ENCODE peak calls at places on chromosomes 1 and 21, in four cellular contexts. One of them, this sample, is unnamed.

GRCh38 chr1:11571906-11572616 is 82.2 kb downstream of the FBXO2 start:
- DNase-seq in GF-D8: no peak
- DNase-seq in activated naive CD4-positive, alpha-beta T cell: no peak
- DNase-seq in left cardiac atrium: no peak
- DNase-seq in this sample: no peak

GRCh38 chr1:61642475-61643232 is 82.3 kb downstream of the TM2D1 start:
- DNase-seq in GF-D8: no peak
- DNase-seq in activated naive CD4-positive, alpha-beta T cell: no peak
- DNase-seq in left cardiac atrium: no peak
- DNase-seq in this sample: no peak

GRCh38 chr1:29645586-29645985 is 409.3 kb downstream of the PTPRU start:
- DNase-seq in GF-D8: no peak
- DNase-seq in activated naive CD4-positive, alpha-beta T cell: no peak
- DNase-seq in left cardiac atrium: no peak
- DNase-seq in this sample: no peak

GRCh38 chr1:212125654-212126053 is 90.1 kb downstream of the DTL start:
- DNase-seq in GF-D8: no peak
- DNase-seq in activated naive CD4-positive, alpha-beta T cell: no peak
- DNase-seq in left cardiac atrium: no peak
- DNase-seq in this sample: no peak

GRCh38 chr1:5594056-5594956 is 397.9 kb downstream of the NPHP4 start:
- DNase-seq in GF-D8: no peak
- DNase-seq in activated naive CD4-positive, alpha-beta T cell: no peak
- DNase-seq in left cardiac atrium: no peak
- DNase-seq in this sample: no peak

GRCh38 chr21:14080764-14081096 is 130.0 kb downstream of the LIPI start:
- DNase-seq in GF-D8: no peak
- DNase-seq in activated naive CD4-positive, alpha-beta T cell: no peak
- DNase-seq in left cardiac atrium: no peak
- DNase-seq in this sample: no peak

GRCh38 chr1:35929730-35930592 is 944 bp upstream of the AGO3 start:
- DNase-seq in GF-D8: peak; percentile 32
- DNase-seq in activated naive CD4-positive, alpha-beta T cell: no peak
- DNase-seq in left cardiac atrium: peak; percentile 61
- DNase-seq in this sample: no peak

GRCh38 chr1:178047403-178048093 is 46.4 kb upstream of the RASAL2 start:
- DNase-seq in GF-D8: no peak
- DNase-seq in activated naive CD4-positive, alpha-beta T cell: no peak
- DNase-seq in left cardiac atrium: no peak
- DNase-seq in this sample: no peak

GRCh38 chr1:8790478-8790877 is 27.0 kb downstream of the RERE start:
- DNase-seq in GF-D8: no peak
- DNase-seq in activated naive CD4-positive, alpha-beta T cell: no peak
- DNase-seq in left cardiac atrium: no peak
- DNase-seq in this sample: no peak

GRCh38 chr1:233707153-233707905 is 93.4 kb downstream of the KCNK1 start:
- DNase-seq in GF-D8: no peak
- DNase-seq in activated naive CD4-positive, alpha-beta T cell: no peak
- DNase-seq in left cardiac atrium: no peak
- DNase-seq in this sample: peak; percentile 74

GRCh38 chr1:50981741-50982140 is 11.7 kb downstream of the CDKN2C start:
- DNase-seq in GF-D8: no peak
- DNase-seq in activated naive CD4-positive, alpha-beta T cell: no peak
- DNase-seq in left cardiac atrium: no peak
- DNase-seq in this sample: peak; percentile 63

GRCh38 chr1:148317288-148317985 is 165.4 kb upstream of the NBPF11 start:
- DNase-seq in GF-D8: no peak
- DNase-seq in activated naive CD4-positive, alpha-beta T cell: no peak
- DNase-seq in left cardiac atrium: no peak
- DNase-seq in this sample: no peak

GRCh38 chr1:150981177-150981804 is 801 bp upstream of the ANXA9 start:
- DNase-seq in GF-D8: no peak
- DNase-seq in activated naive CD4-positive, alpha-beta T cell: no peak
- DNase-seq in left cardiac atrium: peak; percentile 29
- DNase-seq in this sample: no peak

GRCh38 chr1:175481126-175482071 is 262.0 kb downstream of the TNR start:
- DNase-seq in GF-D8: no peak
- DNase-seq in activated naive CD4-positive, alpha-beta T cell: no peak
- DNase-seq in left cardiac atrium: no peak
- DNase-seq in this sample: peak; percentile 13

GRCh38 chr1:35269190-35269988 is 880 bp downstream of the ZMYM4 start:
- DNase-seq in GF-D8: peak; percentile 41
- DNase-seq in activated naive CD4-positive, alpha-beta T cell: no peak
- DNase-seq in left cardiac atrium: no peak
- DNase-seq in this sample: peak; percentile 12

GRCh38 chr1:27858949-27859576 is 13.3 kb upstream of the THEMIS2 start:
- DNase-seq in GF-D8: no peak
- DNase-seq in activated naive CD4-positive, alpha-beta T cell: no peak
- DNase-seq in left cardiac atrium: no peak
- DNase-seq in this sample: no peak

GRCh38 chr1:54681396-54681795 is 34.3 kb upstream of the TTC4 start:
- DNase-seq in GF-D8: no peak
- DNase-seq in activated naive CD4-positive, alpha-beta T cell: no peak
- DNase-seq in left cardiac atrium: no peak
- DNase-seq in this sample: peak; percentile 28

GRCh38 chr1:94737124-94737998 is 82.8 kb upstream of the SLC44A3 start:
- DNase-seq in GF-D8: peak; percentile 62
- DNase-seq in activated naive CD4-positive, alpha-beta T cell: no peak
- DNase-seq in left cardiac atrium: no peak
- DNase-seq in this sample: no peak

GRCh38 chr1:15146971-15147376 is 6.6 kb upstream of the TMEM51 start:
- DNase-seq in GF-D8: no peak
- DNase-seq in activated naive CD4-positive, alpha-beta T cell: no peak
- DNase-seq in left cardiac atrium: no peak
- DNase-seq in this sample: no peak

GRCh38 chr1:56576880-56577858 is 2.2 kb downstream of the PLPP3 start:
- DNase-seq in GF-D8: no peak
- DNase-seq in activated naive CD4-positive, alpha-beta T cell: no peak
- DNase-seq in left cardiac atrium: no peak
- DNase-seq in this sample: peak; percentile 15

GRCh38 chr1:38028105-38028591 is 15.6 kb downstream of the UTP11 start:
- DNase-seq in GF-D8: no peak
- DNase-seq in activated naive CD4-positive, alpha-beta T cell: no peak
- DNase-seq in left cardiac atrium: no peak
- DNase-seq in this sample: no peak

GRCh38 chr21:15908187-15908586 is 178.4 kb downstream of the USP25 start:
- DNase-seq in GF-D8: no peak
- DNase-seq in activated naive CD4-positive, alpha-beta T cell: no peak
- DNase-seq in left cardiac atrium: no peak
- DNase-seq in this sample: no peak

GRCh38 chr1:48661726-48662483 is 114.8 kb downstream of the BEND5 start:
- DNase-seq in GF-D8: no peak
- DNase-seq in activated naive CD4-positive, alpha-beta T cell: no peak
- DNase-seq in left cardiac atrium: no peak
- DNase-seq in this sample: no peak

GRCh38 chr1:154584267-154584994 is 16.9 kb downstream of the CHRNB2 start:
- DNase-seq in GF-D8: no peak
- DNase-seq in activated naive CD4-positive, alpha-beta T cell: no peak
- DNase-seq in left cardiac atrium: no peak
- DNase-seq in this sample: peak; percentile 44

GRCh38 chr1:165943198-165943597 is 115.8 kb downstream of the UCK2 start:
- DNase-seq in GF-D8: no peak
- DNase-seq in activated naive CD4-positive, alpha-beta T cell: no peak
- DNase-seq in left cardiac atrium: no peak
- DNase-seq in this sample: no peak

GRCh38 chr1:53256744-53257453 is 18.6 kb upstream of the MAGOH start:
- DNase-seq in GF-D8: no peak
- DNase-seq in activated naive CD4-positive, alpha-beta T cell: no peak
- DNase-seq in left cardiac atrium: no peak
- DNase-seq in this sample: no peak

GRCh38 chr21:42829417-42829816 is 49.9 kb downstream of the WDR4 start:
- DNase-seq in GF-D8: no peak
- DNase-seq in activated naive CD4-positive, alpha-beta T cell: no peak
- DNase-seq in left cardiac atrium: no peak
- DNase-seq in this sample: no peak

GRCh38 chr1:198206292-198206691 is 49.5 kb downstream of the NEK7 start:
- DNase-seq in GF-D8: no peak
- DNase-seq in activated naive CD4-positive, alpha-beta T cell: no peak
- DNase-seq in left cardiac atrium: no peak
- DNase-seq in this sample: no peak

This sample was measured in Caki2.